ENCODE peak calls at places on chromosomes 6 and 20, in four cellular contexts. G is esophagus squamous epithelium, H is heart left ventricle, N is GM18507. W is an unnamed sample.

GRCh38 chr20:1335961-1336698 is 7.2 kb upstream of the SDCBP2 start:
- DNase-seq in N (no peak), H (no peak), G (no peak), W (no peak)

GRCh38 chr6:7219310-7219709 is 93.7 kb downstream of the SSR1 start:
- DNase-seq in G (no peak), H (no peak), N (no peak), W (no peak)

GRCh38 chr6:11149551-11149950 is 38.0 kb upstream of the ERVFRD-1 start:
- DNase-seq in H (no peak), G (no peak), N (no peak), W (no peak)

GRCh38 chr20:8853805-8854338 is 215.0 kb upstream of the PLCB4 start:
- DNase-seq in H (peak), N (peak), G (no peak), W (no peak)

GRCh38 chr6:89204096-89204495 is 13.1 kb downstream of the GABRR1 start:
- DNase-seq in H (no peak), N (no peak), G (no peak), W (no peak)

GRCh38 chr6:14412026-14412425 is 294.5 kb downstream of the CD83 start:
- DNase-seq in H (no peak), G (no peak), N (no peak), W (no peak)

GRCh38 chr6:83403191-83403590 is 27.7 kb downstream of the ME1 start:
- DNase-seq in G (no peak), N (no peak), H (no peak), W (no peak)

GRCh38 chr20:19964289-19965263 is 52.6 kb upstream of the NAA20 start:
- DNase-seq in H (no peak), N (no peak), G (no peak), W (no peak)

GRCh38 chr20:544153-544725 is 649 bp upstream of the CSNK2A1 start:
- DNase-seq in G (no peak), H (no peak), N (no peak), W (no peak)

GRCh38 chr6:167845856-167846255 is 19.1 kb downstream of the AFDN start:
- DNase-seq in G (no peak), H (no peak), N (no peak), W (no peak)

GRCh38 chr6:86949776-86950175 is 12.4 kb downstream of the HTR1E start:
- DNase-seq in G (no peak), N (no peak), H (no peak), W (no peak)

GRCh38 chr20:4090756-4091331 is 75.5 kb upstream of the RNF24 start:
- DNase-seq in G (no peak), H (no peak), N (no peak), W (no peak)

GRCh38 chr6:33714385-33715040 is 3.0 kb upstream of the UQCC2 start:
- DNase-seq in N (no peak), H (no peak), G (no peak), W (no peak)

W was measured in SIG-M5.